ENCODE peak calls at places on chromosomes 2 and 18, in five cellular contexts. One of them, this sample, is unnamed. For H3K27me3, the result is how much of the 10 kb centered on the place peaks cover.

GRCh38 chr2:62178741-62179271 is 17.1 kb upstream of the B3GNT2 start:
- DNase-seq in IMR-90: peak
- DNase-seq in K562: no peak
- DNase-seq in BJ: no peak
- DNase-seq in HepG2: no peak
- DNase-seq in this sample: no peak

GRCh38 chr2:200454839-200455801 is 54.7 kb downstream of the KCTD18 start:
- DNase-seq in IMR-90: peak
- DNase-seq in K562: no peak
- DNase-seq in BJ: no peak
- DNase-seq in HepG2: peak
- DNase-seq in this sample: peak

GRCh38 chr2:45833968-45834344 is 182.5 kb downstream of the PRKCE start:
- DNase-seq in IMR-90: no peak
- DNase-seq in K562: no peak
- DNase-seq in BJ: no peak
- DNase-seq in HepG2: no peak
- DNase-seq in this sample: no peak

GRCh38 chr18:76505611-76506010 is 10.6 kb upstream of the ZNF516 start:
- DNase-seq in IMR-90: no peak
- DNase-seq in K562: no peak
- DNase-seq in BJ: no peak
- DNase-seq in HepG2: no peak
- DNase-seq in this sample: no peak

GRCh38 chr2:111231532-111232252 is 111.0 kb downstream of the BCL2L11 start:
- DNase-seq in IMR-90: no peak
- DNase-seq in K562: no peak
- DNase-seq in BJ: no peak
- DNase-seq in HepG2: no peak
- DNase-seq in this sample: no peak

GRCh38 chr18:65439184-65439583 is 311.6 kb upstream of the CDH7 start:
- DNase-seq in IMR-90: no peak
- DNase-seq in K562: no peak
- DNase-seq in BJ: no peak
- DNase-seq in HepG2: no peak
- DNase-seq in this sample: no peak

GRCh38 chr18:28588884-28589549 is 412.1 kb upstream of the CDH2 start:
- DNase-seq in IMR-90: peak
- DNase-seq in K562: no peak
- DNase-seq in BJ: peak
- DNase-seq in HepG2: no peak
- DNase-seq in this sample: no peak

GRCh38 chr2:58903427-58903826 is 662.3 kb upstream of the FANCL start:
- DNase-seq in IMR-90: no peak
- DNase-seq in K562: no peak
- DNase-seq in BJ: no peak
- DNase-seq in HepG2: no peak
- DNase-seq in this sample: no peak

GRCh38 chr18:58456625-58457024 is 172.3 kb downstream of the ALPK2 start:
- DNase-seq in IMR-90: no peak
- DNase-seq in K562: no peak
- DNase-seq in BJ: no peak
- DNase-seq in HepG2: no peak
- DNase-seq in this sample: no peak

GRCh38 chr18:67513285-67513684 is 3.2 kb downstream of the DSEL start:
- DNase-seq in IMR-90: no peak
- DNase-seq in K562: no peak
- DNase-seq in BJ: no peak
- DNase-seq in HepG2: peak
- DNase-seq in this sample: peak

GRCh38 chr2:119422521-119422920 is 9.1 kb upstream of the TMEM37 start:
- DNase-seq in IMR-90: no peak
- DNase-seq in K562: no peak
- DNase-seq in BJ: no peak
- DNase-seq in HepG2: no peak
- DNase-seq in this sample: no peak

GRCh38 chr2:192159764-192160163 is 35.0 kb downstream of the TMEFF2 start:
- DNase-seq in IMR-90: no peak
- DNase-seq in K562: no peak
- DNase-seq in BJ: no peak
- DNase-seq in HepG2: no peak
- DNase-seq in this sample: no peak

DNA sequence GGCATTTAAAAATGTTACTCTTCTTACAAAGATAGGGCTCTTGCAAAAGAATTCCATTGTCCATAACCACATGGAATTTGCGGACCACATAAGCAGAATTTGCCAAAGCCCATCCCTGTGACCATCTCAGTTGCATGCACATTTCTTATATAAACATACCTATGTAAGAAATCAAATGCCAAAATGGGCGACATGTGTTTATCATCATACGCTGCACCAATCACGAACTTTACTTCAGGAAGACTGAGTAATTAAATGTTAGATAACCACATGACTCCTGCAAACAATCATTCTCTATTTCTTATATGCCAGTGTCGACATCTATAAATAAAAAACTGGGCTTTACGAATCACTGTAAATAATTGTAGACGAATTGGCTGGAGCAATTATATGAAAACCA is 186.1 kb upstream of the RBMS1 start:
- DNase-seq in IMR-90: no peak
- DNase-seq in K562: no peak
- DNase-seq in BJ: peak
- DNase-seq in HepG2: no peak
- DNase-seq in this sample: no peak
- TF ChIP-seq CTCF in IMR-90: no peak
- TF ChIP-seq CTCF in K562: no peak
- TF ChIP-seq CTCF in BJ: no peak
- TF ChIP-seq CTCF in HepG2: no peak
- TF ChIP-seq CTCF in this sample: no peak

DNA sequence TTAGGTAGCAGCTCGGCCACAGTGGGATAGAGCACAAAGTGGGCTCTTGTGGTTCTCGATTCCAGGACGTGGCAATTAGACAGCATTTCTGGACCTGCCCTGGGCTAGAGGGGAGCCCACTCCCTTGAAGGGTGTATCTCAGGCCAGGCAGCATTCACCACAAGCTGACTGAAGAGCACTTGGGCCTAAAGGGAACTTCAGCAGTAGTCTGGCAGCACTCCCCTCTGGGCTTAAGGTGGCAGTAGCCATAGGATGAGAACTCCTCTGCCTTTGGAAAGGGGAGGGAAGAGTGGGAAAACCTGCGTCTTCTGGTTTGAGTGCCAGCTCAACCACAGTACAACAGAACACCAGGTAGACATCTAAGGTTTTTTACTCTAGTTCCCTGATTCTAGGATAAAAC is 28.1 kb upstream of the EML6 start:
- DNase-seq in IMR-90: no peak
- DNase-seq in K562: no peak
- DNase-seq in BJ: no peak
- DNase-seq in HepG2: no peak
- DNase-seq in this sample: no peak
- H3K4me3 ChIP-seq in IMR-90: no peak
- H3K4me3 ChIP-seq in K562: no peak
- H3K4me3 ChIP-seq in BJ: no peak
- H3K4me3 ChIP-seq in HepG2: no peak
- H3K4me3 ChIP-seq in this sample: no peak

DNA sequence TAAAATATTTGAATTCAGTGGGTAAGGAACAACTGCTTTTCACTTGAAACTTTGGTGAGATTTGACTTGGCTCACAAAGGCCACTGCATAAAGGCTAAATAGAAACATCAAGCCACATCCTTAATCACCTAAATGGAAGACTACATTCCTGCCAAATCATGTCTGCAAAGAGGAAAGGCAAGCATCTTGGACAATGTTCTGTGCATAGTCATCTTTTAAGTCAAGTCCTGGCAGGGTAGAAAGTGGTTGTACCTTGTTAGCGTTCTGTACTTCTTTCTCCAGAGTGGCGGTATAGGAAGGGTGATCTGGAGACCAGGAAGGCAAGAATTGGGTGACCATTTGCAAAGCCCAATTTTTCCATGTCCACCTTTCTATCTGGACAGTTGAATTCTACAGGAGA is 121.4 kb upstream of the SLC14A2 start:
- DNase-seq in IMR-90: no peak
- DNase-seq in K562: no peak
- DNase-seq in BJ: no peak
- DNase-seq in HepG2: no peak
- DNase-seq in this sample: peak
- H3K27me3 ChIP-seq in IMR-90: under half
- H3K27me3 ChIP-seq in K562: under half
- H3K27me3 ChIP-seq in BJ: under half
- H3K27me3 ChIP-seq in HepG2: under half
- H3K27me3 ChIP-seq in this sample: under half

GRCh38 chr2:167450364-167450763 is 562.1 kb downstream of the XIRP2 start:
- DNase-seq in IMR-90: no peak
- DNase-seq in K562: no peak
- DNase-seq in BJ: no peak
- DNase-seq in HepG2: no peak
- DNase-seq in this sample: no peak

GRCh38 chr2:167454036-167454435 is 565.8 kb downstream of the XIRP2 start:
- DNase-seq in IMR-90: no peak
- DNase-seq in K562: no peak
- DNase-seq in BJ: no peak
- DNase-seq in HepG2: no peak
- DNase-seq in this sample: no peak

GRCh38 chr2:167451496-167452289 is 563.4 kb downstream of the XIRP2 start:
- DNase-seq in IMR-90: no peak
- DNase-seq in K562: no peak
- DNase-seq in BJ: no peak
- DNase-seq in HepG2: no peak
- DNase-seq in this sample: no peak
- TF ChIP-seq CTCF in IMR-90: no peak
- TF ChIP-seq CTCF in K562: no peak
- TF ChIP-seq CTCF in BJ: no peak
- TF ChIP-seq CTCF in HepG2: peak
- TF ChIP-seq CTCF in this sample: no peak

DNA sequence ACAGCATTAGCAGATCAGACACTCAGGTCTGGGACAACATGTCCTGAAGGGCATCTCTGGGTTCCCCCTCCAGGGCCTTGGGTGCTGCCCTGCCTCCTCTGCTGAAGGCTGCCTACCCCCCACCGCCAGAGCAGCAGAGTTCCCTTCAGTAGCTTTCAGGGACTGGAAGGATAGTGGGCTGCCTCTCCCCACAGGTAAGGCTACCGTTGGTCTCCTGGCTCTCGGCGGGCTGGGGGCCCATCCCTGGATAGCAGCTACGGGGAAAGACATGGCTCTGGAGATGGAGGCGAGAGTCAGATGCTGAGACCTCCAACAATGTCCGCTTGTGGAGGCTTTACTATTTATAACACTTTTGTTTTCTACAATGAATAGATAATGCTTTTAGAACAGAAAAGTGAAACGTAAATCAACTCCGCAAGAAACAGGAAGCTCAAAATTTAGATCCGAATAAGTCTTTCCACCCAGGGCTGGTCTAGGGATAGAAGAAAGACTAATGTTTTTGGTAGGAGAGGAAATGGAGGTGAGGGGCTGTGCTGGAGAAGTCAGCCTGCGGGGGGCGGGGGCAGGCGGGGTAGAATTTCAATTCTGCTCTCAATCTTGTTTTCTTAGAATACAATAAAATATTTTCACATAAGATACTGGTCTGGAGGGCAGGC is 58.4 kb downstream of the ARL4C start:
- DNase-seq in IMR-90: no peak
- DNase-seq in K562: no peak
- DNase-seq in BJ: no peak
- DNase-seq in HepG2: no peak
- DNase-seq in this sample: no peak
- H3K4me3 ChIP-seq in IMR-90: no peak
- H3K4me3 ChIP-seq in K562: no peak
- H3K4me3 ChIP-seq in BJ: no peak
- H3K4me3 ChIP-seq in HepG2: no peak
- H3K4me3 ChIP-seq in this sample: no peak

GRCh38 chr2:240184656-240185055 is 44.2 kb upstream of the OTOS start:
- DNase-seq in IMR-90: no peak
- DNase-seq in K562: no peak
- DNase-seq in BJ: no peak
- DNase-seq in HepG2: no peak
- DNase-seq in this sample: no peak

GRCh38 chr2:240191001-240191400 is 50.5 kb upstream of the OTOS start:
- DNase-seq in IMR-90: no peak
- DNase-seq in K562: no peak
- DNase-seq in BJ: no peak
- DNase-seq in HepG2: no peak
- DNase-seq in this sample: no peak

GRCh38 chr2:240186191-240186725 is 45.8 kb upstream of the OTOS start:
- DNase-seq in IMR-90: no peak
- DNase-seq in K562: no peak
- DNase-seq in BJ: no peak
- DNase-seq in HepG2: no peak
- DNase-seq in this sample: no peak

GRCh38 chr2:240189686-240190085 is 49.2 kb upstream of the OTOS start:
- DNase-seq in IMR-90: no peak
- DNase-seq in K562: no peak
- DNase-seq in BJ: no peak
- DNase-seq in HepG2: no peak
- DNase-seq in this sample: no peak

GRCh38 chr2:240187989-240188590 is 47.6 kb upstream of the OTOS start:
- DNase-seq in IMR-90: no peak
- DNase-seq in K562: no peak
- DNase-seq in BJ: no peak
- DNase-seq in HepG2: no peak
- DNase-seq in this sample: no peak
- H3K27me3 ChIP-seq in IMR-90: half or more
- H3K27me3 ChIP-seq in K562: under half
- H3K27me3 ChIP-seq in BJ: under half
- H3K27me3 ChIP-seq in HepG2: half or more
- H3K27me3 ChIP-seq in this sample: under half

DNA sequence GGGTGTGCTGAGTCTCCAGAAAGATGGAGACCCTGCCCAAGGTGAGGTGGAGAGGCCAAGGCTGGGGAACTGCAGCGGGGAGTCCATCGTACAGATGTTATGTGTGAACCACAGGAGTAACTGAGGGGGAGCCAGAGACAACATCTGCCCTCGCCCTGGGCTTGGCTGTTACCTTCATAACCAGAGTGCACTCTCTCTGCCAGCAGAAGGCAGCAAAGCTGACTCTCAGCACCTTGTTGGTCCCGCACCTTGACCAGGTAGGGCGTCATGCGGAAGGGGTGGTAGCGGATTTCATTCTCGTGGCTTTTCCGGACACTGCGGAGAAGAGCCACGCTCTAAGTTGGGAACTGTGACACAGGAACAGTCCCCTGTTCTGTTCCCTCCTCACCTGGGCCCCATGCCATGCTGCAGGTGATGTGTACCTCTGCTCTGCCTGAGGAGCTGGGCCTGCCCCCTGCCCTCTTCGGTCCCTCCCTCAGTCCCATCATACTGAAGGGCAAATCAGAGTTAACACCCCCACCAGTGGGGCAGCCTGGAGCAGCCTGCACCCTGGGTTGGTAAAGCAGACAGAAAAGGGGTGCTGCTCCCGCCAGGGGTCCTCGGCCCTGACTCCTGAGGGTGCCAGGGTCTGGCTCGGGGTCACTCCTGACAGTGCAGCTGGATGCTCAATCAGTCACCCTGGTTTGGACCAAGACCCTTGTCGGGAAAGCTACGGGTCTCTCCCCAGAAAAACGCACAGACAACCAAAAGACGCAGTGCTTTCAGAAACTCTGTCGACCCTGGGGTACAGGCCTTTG is 20.3 kb downstream of the PER2 start:
- DNase-seq in IMR-90: no peak
- DNase-seq in K562: no peak
- DNase-seq in BJ: no peak
- DNase-seq in HepG2: no peak
- DNase-seq in this sample: peak
- TF ChIP-seq CTCF in IMR-90: no peak
- TF ChIP-seq CTCF in K562: no peak
- TF ChIP-seq CTCF in BJ: no peak
- TF ChIP-seq CTCF in HepG2: peak
- TF ChIP-seq CTCF in this sample: peak

This sample was measured in bronchial epithelial cell.